ENCODE peak calls at places on chromosomes 4 and X, in seven cellular contexts. K is aorta; Q is effector CD4-positive, alpha-beta T cell; G is CD14-positive monocyte; A is stimulated activated naive B cell treated with anti-CD40 and anti-IgM and Interleukin-4, amounts not matched to agents 10 μg/mL and 1 μg/mL and 100 μg/mL, for 72 hours; R is B cell; N is psoas muscle. J is an unnamed sample.

GRCh38 chrX:1380672-1381233 is 11.2 kb downstream of the SLC25A6 start:
- DNase-seq in N (no peak), Q (no peak), K (peak), R (no peak), A (no peak), G (no peak), J (no peak)

GRCh38 chrX:3076416-3076991 is 35.2 kb downstream of the ARSF start:
- DNase-seq in A (no peak), N (no peak), G (no peak), K (no peak), Q (no peak), R (no peak), J (no peak)

GRCh38 chr4:3765271-3766206 is 646 bp upstream of the ADRA2C start:
- DNase-seq in N (peak), G (no peak), R (no peak), A (no peak), K (peak), Q (no peak), J (peak)

GRCh38 chr4:188408244-188409067 is 269.2 kb downstream of the TRIML1 start:
- DNase-seq in A (no peak), Q (no peak), N (no peak), G (no peak), R (no peak), K (no peak), J (no peak)

GRCh38 chr4:17510582-17510981 is 1.3 kb downstream of the QDPR start:
- DNase-seq in Q (no peak), G (no peak), N (no peak), K (no peak), R (no peak), A (no peak), J (no peak)

GRCh38 chr4:184763150-184763780 is 29.4 kb upstream of the CENPU start:
- DNase-seq in N (peak), K (no peak), A (no peak), G (no peak), Q (no peak), R (no peak), J (no peak)

GRCh38 chr4:129231907-129232626 is 136.1 kb downstream of the C4orf33 start:
- DNase-seq in G (no peak), R (no peak), A (no peak), Q (no peak), K (no peak), N (no peak), J (no peak)

GRCh38 chrX:153471663-153472280 is 1.4 kb upstream of the HAUS7 start:
- DNase-seq in Q (no peak), R (no peak), A (no peak), N (no peak), G (no peak), K (no peak), J (no peak)

GRCh38 chr4:78560296-78560963 is 8.9 kb downstream of the ANXA3 start:
- DNase-seq in Q (no peak), G (no peak), N (no peak), R (no peak), K (no peak), A (no peak), J (no peak)

GRCh38 chr4:71814433-71814832 is 30.6 kb upstream of the GC start:
- DNase-seq in G (no peak), A (no peak), N (no peak), R (no peak), K (no peak), Q (no peak), J (no peak)

GRCh38 chr4:147741190-147741788 is 9.4 kb downstream of the ARHGAP10 start:
- DNase-seq in A (no peak), Q (no peak), G (no peak), R (no peak), K (no peak), N (no peak), J (no peak)

GRCh38 chr4:31148990-31149389 is 428.8 kb downstream of the PCDH7 start:
- DNase-seq in A (no peak), G (no peak), N (no peak), K (no peak), Q (no peak), R (no peak), J (no peak)

GRCh38 chrX:151240237-151240636 is 63.9 kb downstream of the GPR50 start:
- DNase-seq in G (no peak), A (no peak), Q (no peak), K (no peak), N (no peak), R (no peak), J (no peak)

GRCh38 chrX:2462780-2463179 is 38.0 kb downstream of the DHRSX start:
- DNase-seq in R (no peak), G (no peak), N (no peak), K (no peak), A (no peak), Q (no peak), J (no peak)

GRCh38 chr4:24482871-24483270 is 101.5 kb downstream of the DHX15 start:
- DNase-seq in R (no peak), G (no peak), A (no peak), Q (no peak), K (no peak), N (no peak), J (no peak)

GRCh38 chr4:155208258-155209054 is at the start of gene NPY2R:
- DNase-seq in N (no peak), G (no peak), R (no peak), Q (no peak), K (peak), A (no peak), J (no peak)

J was measured in germinal center.